ENCODE peak calls at places on chromosomes 4 and X, in eight cellular contexts. P is A549, Y is GM13976, B is prostate gland, R is body of pancreas, M is AG09319, Z is progenitor cell of endocrine pancreas, X is WTC11. D is an unnamed sample.

GRCh38 chr4:20444599-20445337 is 193.1 kb downstream of the SLIT2 start:
- DNase-seq in P (no peak), Y (no peak), B (no peak), R (no peak), M (no peak), Z (no peak), X (no peak), D (no peak)

GRCh38 chr4:82287720-82288119 is 86.1 kb downstream of the HNRNPD start:
- DNase-seq in P (no peak), Y (no peak), B (no peak), R (no peak), M (no peak), Z (no peak), X (no peak), D (no peak)

GRCh38 chr4:7539659-7540058 is 104.9 kb upstream of the PSAPL1 start:
- DNase-seq in P (peak; percentile 73), Y (no peak), B (no peak), R (peak; percentile 6), M (no peak), Z (no peak), X (peak; percentile 73), D (peak; percentile 7)

GRCh38 chr4:40190880-40191815 is 5.7 kb upstream of the RHOH start:
- DNase-seq in P (peak; percentile 84), Y (no peak), B (peak; percentile 58), R (no peak), M (no peak), Z (no peak), X (no peak), D (no peak)

GRCh38 chr4:13872145-13872544 is 244.6 kb upstream of the BOD1L1 start:
- DNase-seq in P (no peak), Y (no peak), B (no peak), R (no peak), M (no peak), Z (no peak), X (no peak), D (no peak)

GRCh38 chrX:110026099-110026844 is 23.4 kb downstream of the TMEM164 start:
- DNase-seq in P (peak; percentile 59), Y (no peak), B (no peak), R (peak; percentile 9), M (no peak), Z (no peak), X (no peak), D (no peak)

GRCh38 chrX:35076061-35076460 is 133.5 kb downstream of the FAM47B start:
- DNase-seq in P (peak; percentile 9), Y (no peak), B (no peak), R (no peak), M (no peak), Z (no peak), X (peak; percentile 9), D (no peak)

GRCh38 chrX:119734897-119735339 is 23.5 kb upstream of the SOWAHD start:
- DNase-seq in P (no peak), Y (no peak), B (no peak), R (peak; percentile 47), M (no peak), Z (no peak), X (no peak), D (no peak)

GRCh38 chrX:41145920-41146608 is 60.8 kb downstream of the USP9X start:
- DNase-seq in P (peak; percentile 32), Y (no peak), B (no peak), R (no peak), M (peak; percentile 59), Z (no peak), X (no peak), D (no peak)

GRCh38 chr4:6355052-6355451 is 85.4 kb downstream of the WFS1 start:
- DNase-seq in P (no peak), Y (no peak), B (no peak), R (no peak), M (no peak), Z (no peak), X (no peak), D (no peak)

GRCh38 chr4:128780688-128781087 is 28.8 kb upstream of the JADE1 start:
- DNase-seq in P (no peak), Y (no peak), B (no peak), R (no peak), M (no peak), Z (no peak), X (no peak), D (no peak)

GRCh38 chrX:3143043-3143799 is 102.0 kb downstream of the ARSF start:
- DNase-seq in P (peak; percentile 13), Y (no peak), B (no peak), R (no peak), M (no peak), Z (no peak), X (no peak), D (no peak)

GRCh38 chr4:165207016-165207430 is 338 bp upstream of the KLHL2 start:
- DNase-seq in P (peak; percentile 11), Y (peak; percentile 45), B (peak; percentile 19), R (peak; percentile 22), M (no peak), Z (peak; percentile 15), X (no peak), D (no peak)

GRCh38 chr4:111323496-111323895 is 700.6 kb upstream of the PITX2 start:
- DNase-seq in P (no peak), Y (no peak), B (no peak), R (no peak), M (no peak), Z (no peak), X (no peak), D (no peak)

GRCh38 chr4:61500883-61501282 is 300.8 kb downstream of the ADGRL3 start:
- DNase-seq in P (no peak), Y (no peak), B (no peak), R (no peak), M (no peak), Z (no peak), X (no peak), D (no peak)

GRCh38 chr4:175705407-175705806 is 106.7 kb downstream of the GPM6A start:
- DNase-seq in P (no peak), Y (no peak), B (no peak), R (peak; percentile 11), M (no peak), Z (no peak), X (peak; percentile 55), D (peak; percentile 39)

GRCh38 chrX:374566-374965 is 12.1 kb downstream of the PPP2R3B start:
- DNase-seq in P (no peak), Y (no peak), B (no peak), R (no peak), M (no peak), Z (no peak), X (no peak), D (no peak)

GRCh38 chrX:118038614-118039365 is 77.8 kb downstream of the KLHL13 start:
- DNase-seq in P (no peak), Y (no peak), B (no peak), R (no peak), M (no peak), Z (no peak), X (no peak), D (no peak)

DNA sequence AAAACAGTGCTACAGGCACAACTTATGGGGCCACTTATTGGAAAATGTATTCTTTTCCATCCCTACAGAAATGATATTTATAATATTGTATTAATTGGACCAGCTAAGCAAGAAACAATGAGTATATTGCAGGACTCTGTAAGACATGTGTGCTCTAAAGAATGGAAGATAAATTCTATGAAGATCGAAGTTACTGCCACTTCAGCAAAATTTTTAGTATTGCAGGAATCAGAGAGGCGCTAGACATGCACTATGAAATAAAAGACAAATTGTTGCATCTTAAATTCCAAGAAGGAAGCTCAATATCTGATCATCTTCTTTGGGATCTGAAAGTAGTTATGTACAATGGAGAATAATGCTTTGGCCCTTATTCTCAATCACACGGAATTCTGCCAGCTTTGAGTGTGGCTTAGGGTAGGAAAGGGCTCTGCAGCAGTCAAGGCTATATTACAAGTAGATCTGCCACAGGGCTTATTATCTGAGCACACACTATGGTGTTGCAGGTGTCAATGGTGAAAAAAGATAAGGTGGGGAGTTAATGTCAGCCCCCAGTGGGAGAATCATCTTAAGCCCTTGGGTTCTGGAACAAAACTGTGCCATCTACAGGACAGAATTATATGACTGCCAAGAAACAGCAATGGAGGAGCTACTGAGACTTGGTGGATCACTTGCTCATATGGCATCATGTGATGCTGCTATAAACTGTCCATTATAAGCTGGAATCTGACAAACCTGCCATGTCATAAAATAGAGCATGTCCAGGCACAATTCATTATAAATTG is 334.0 kb upstream of the NDST3 start:
- DNase-seq in P (peak; percentile 2), Y (peak; percentile 4), B (no peak), R (no peak), M (no peak), Z (no peak), X (no peak), D (no peak)
- TF ChIP-seq CTCF in P (no peak), Y (peak; percentile 41), B (no peak), R (no peak), M (no peak), Z (peak; percentile 41), X (no peak), D (peak; percentile 51)

GRCh38 chrX:68822641-68823410 is 6.0 kb upstream of the EFNB1 start:
- DNase-seq in P (peak; percentile 50), Y (peak; percentile 44), B (no peak), R (peak; percentile 46), M (peak; percentile 20), Z (no peak), X (no peak), D (peak; percentile 38)
- TF ChIP-seq CTCF in P (peak; percentile 61), Y (peak; percentile 48), B (peak; percentile 54), R (peak; percentile 60), M (peak; percentile 74), Z (peak; percentile 58), X (no peak), D (peak; percentile 62)

DNA sequence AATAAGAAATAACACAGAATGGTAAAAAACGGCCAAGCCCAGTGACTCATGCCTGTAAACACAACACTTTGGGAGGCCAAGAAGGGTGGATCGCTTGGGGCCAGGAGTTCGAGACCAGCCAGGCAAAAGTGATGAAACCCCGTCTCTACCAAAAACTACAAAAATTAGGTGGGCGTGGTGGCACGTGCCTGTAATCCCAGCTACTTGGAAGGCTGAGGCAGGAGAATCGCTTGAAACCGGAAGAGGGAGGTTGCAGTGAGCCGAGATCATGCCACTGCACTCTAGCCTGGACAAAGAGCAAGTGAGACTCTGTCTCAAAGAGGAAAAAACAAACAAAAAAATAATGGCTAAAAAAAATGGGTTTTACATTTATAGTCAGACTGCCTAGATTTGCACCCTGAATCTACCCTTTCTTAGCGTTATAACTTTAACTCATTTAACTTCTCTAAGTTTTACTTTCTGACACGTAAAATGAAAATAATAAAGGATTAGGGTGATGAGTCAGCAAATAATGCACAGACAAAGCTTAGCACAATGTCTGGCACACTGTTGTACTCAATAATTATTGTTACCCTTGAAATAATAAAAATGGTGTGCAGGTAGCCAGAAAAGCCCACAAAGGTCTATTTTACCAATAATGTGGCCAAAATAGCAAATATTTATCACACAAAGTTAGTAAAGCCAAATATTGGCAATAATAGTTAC is 55.0 kb downstream of the ATP11C start:
- DNase-seq in P (peak; percentile 11), Y (no peak), B (no peak), R (no peak), M (no peak), Z (no peak), X (no peak), D (no peak)
- TF ChIP-seq CTCF in P (no peak), Y (no peak), B (no peak), R (no peak), M (no peak), Z (no peak), X (no peak), D (no peak)

DNA sequence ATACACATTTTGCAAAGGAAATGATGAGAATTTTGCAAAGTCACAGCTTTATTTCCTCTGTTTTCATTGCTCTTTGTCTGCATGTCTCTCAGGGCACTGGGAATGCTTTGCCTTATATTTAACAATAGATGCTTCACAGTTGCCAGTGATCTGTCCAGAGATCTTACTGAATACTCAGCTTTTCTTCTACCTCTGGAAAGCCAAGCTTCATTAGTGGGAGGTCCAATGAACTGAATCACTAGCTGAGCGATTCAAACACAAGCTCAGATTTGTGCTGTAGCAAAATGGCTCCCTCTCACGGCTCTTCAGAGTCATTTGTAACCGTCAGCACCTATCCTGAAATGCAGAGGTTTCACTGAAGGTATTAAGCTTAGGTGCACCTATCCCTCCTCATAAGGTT is 138.9 kb downstream of the DCLK2 start:
- DNase-seq in P (peak; percentile 68), Y (no peak), B (no peak), R (peak; percentile 8), M (peak; percentile 72), Z (no peak), X (no peak), D (no peak)
- TF ChIP-seq CTCF in P (peak; percentile 53), Y (no peak), B (no peak), R (peak; percentile 32), M (peak; percentile 67), Z (no peak), X (no peak), D (peak; percentile 48)